ENCODE peak calls at places on chromosome 9, in four cellular contexts. One of them, this sample, is unnamed.
A peak's percentile ranks its signal among the peaks of the same experiment; 100 is the strongest.

GRCh38 chr9:21317956-21318923 is 13.1 kb upstream of the IFNA5 start:
- DNase-seq in SK-N-SH: peak; percentile 30
- DNase-seq in tibial nerve: peak; percentile 51
- DNase-seq in stomach: peak; percentile 45
- DNase-seq in this sample: no peak

GRCh38 chr9:14608521-14608920 is 84.7 kb downstream of the ZDHHC21 start:
- DNase-seq in SK-N-SH: no peak
- DNase-seq in tibial nerve: no peak
- DNase-seq in stomach: no peak
- DNase-seq in this sample: no peak

GRCh38 chr9:69250681-69251080 is 74.3 kb upstream of the ENTREP1 start:
- DNase-seq in SK-N-SH: no peak
- DNase-seq in tibial nerve: no peak
- DNase-seq in stomach: no peak
- DNase-seq in this sample: no peak

GRCh38 chr9:699396-699795 is 142.1 kb upstream of the DMRT1 start:
- DNase-seq in SK-N-SH: no peak
- DNase-seq in tibial nerve: no peak
- DNase-seq in stomach: no peak
- DNase-seq in this sample: no peak

GRCh38 chr9:28774433-28775029 is 1201.2 kb upstream of the C9orf72 start:
- DNase-seq in SK-N-SH: peak; percentile 34
- DNase-seq in tibial nerve: no peak
- DNase-seq in stomach: no peak
- DNase-seq in this sample: no peak

GRCh38 chr9:88344013-88344412 is 44.2 kb upstream of the SPIN1 start:
- DNase-seq in SK-N-SH: no peak
- DNase-seq in tibial nerve: no peak
- DNase-seq in stomach: no peak
- DNase-seq in this sample: no peak

GRCh38 chr9:92538541-92538940 is 2.8 kb upstream of the ECM2 start:
- DNase-seq in SK-N-SH: no peak
- DNase-seq in tibial nerve: no peak
- DNase-seq in stomach: no peak
- DNase-seq in this sample: no peak

GRCh38 chr9:89442501-89442978 is 55.4 kb downstream of the SEMA4D start:
- DNase-seq in SK-N-SH: no peak
- DNase-seq in tibial nerve: no peak
- DNase-seq in stomach: no peak
- DNase-seq in this sample: no peak

GRCh38 chr9:26537211-26537610 is 355.4 kb downstream of the CAAP1 start:
- DNase-seq in SK-N-SH: no peak
- DNase-seq in tibial nerve: no peak
- DNase-seq in stomach: no peak
- DNase-seq in this sample: no peak

GRCh38 chr9:26723486-26723885 is 169.1 kb downstream of the CAAP1 start:
- DNase-seq in SK-N-SH: no peak
- DNase-seq in tibial nerve: peak; percentile 22
- DNase-seq in stomach: no peak
- DNase-seq in this sample: peak; percentile 65

GRCh38 chr9:37953775-37954437 is 50.0 kb upstream of the SLC25A51 start:
- DNase-seq in SK-N-SH: no peak
- DNase-seq in tibial nerve: no peak
- DNase-seq in stomach: no peak
- DNase-seq in this sample: no peak

GRCh38 chr9:90996154-90996788 is 194.7 kb downstream of the SYK start:
- DNase-seq in SK-N-SH: no peak
- DNase-seq in tibial nerve: no peak
- DNase-seq in stomach: no peak
- DNase-seq in this sample: no peak
- H3K9me3 ChIP-seq in SK-N-SH: no peaks in the 10 kb centered on the region
- H3K9me3 ChIP-seq in tibial nerve: peaks cover 4% of the 10 kb centered on the region
- H3K9me3 ChIP-seq in stomach: no peaks in the 10 kb centered on the region
- H3K9me3 ChIP-seq in this sample: no peaks in the 10 kb centered on the region

DNA sequence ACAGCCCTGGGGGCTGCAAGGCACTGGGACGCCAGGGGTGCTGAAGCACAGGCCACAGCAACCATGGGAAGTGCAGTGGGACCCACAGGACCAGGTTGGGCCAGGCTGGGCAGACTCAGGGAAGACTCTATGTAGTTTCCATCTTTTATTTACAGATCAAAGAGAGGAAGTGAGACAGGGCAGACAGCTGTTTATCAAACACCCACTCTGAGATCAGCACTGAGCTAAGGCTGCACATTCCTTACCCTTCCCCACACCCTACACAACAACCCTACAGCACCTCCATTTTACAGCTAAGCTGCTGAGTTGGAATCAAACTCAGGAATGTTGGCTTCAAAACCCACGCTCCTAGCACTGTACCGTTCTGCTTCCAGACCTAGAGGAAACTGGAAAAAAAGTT is 19.8 kb downstream of the BARHL1 start:
- DNase-seq in SK-N-SH: no peak
- DNase-seq in tibial nerve: no peak
- DNase-seq in stomach: no peak
- DNase-seq in this sample: no peak
- H3K4me1 ChIP-seq in SK-N-SH: no peaks in the 10 kb centered on the region
- H3K4me1 ChIP-seq in tibial nerve: no peaks in the 10 kb centered on the region
- H3K4me1 ChIP-seq in stomach: no peaks in the 10 kb centered on the region
- H3K4me1 ChIP-seq in this sample: no peaks in the 10 kb centered on the region

DNA sequence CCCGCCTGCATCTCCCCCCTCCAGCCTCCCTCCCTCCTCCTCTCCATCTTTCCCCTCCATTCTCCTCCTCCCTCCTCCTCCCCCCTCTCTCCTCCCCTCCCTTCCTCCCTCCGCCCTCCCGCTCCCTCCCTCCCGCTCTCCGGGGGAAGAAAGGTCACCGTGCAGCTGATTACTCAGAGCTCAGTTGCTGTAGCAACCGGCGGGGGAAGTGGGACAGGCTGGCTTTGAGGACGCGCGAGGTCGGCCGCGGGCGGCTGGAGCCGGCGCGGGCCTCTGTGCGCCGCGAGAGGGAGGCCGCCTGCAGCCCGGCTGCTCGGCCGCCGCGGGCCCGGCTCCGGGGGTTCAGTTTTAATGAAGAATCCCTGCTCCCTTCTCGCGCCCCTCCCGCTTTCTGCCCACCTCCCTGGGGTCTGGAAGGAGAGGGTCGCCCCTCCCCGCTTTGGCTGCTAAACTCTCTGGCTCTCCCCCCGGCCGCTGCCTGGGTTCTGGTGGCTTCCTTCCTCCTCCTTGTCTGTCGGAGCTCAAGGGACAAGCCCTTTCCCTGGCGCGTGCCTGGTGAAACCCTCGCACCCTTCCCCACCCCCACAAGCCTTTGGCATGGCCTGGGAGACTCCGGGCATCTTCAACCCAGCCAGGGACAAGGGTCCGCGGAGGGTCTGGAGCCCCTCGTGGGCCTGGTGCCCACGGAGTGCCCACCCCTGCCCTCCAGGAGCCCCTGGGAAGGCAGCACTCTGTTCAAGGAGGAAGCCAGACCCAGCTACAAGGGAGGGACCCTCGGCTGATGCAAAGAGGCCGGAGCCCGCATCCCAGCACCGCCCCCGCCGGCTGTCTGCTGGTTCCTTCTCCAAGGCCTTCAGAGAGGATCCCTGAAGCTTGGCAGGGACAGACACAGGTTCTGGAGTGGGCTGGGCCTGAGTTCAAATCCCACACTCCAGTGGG is 160.3 kb downstream of the C9orf50 start:
- DNase-seq in SK-N-SH: peak; percentile 96
- DNase-seq in tibial nerve: peak; percentile 95
- DNase-seq in stomach: peak; percentile 97
- DNase-seq in this sample: peak; percentile 97
- TF ChIP-seq EP300 in SK-N-SH: peak; percentile 46
- TF ChIP-seq EP300 in tibial nerve: no peak
- TF ChIP-seq EP300 in stomach: no peak
- TF ChIP-seq EP300 in this sample: no peak

GRCh38 chr9:36492849-36493248 is 79.8 kb upstream of the MELK start:
- DNase-seq in SK-N-SH: no peak
- DNase-seq in tibial nerve: no peak
- DNase-seq in stomach: no peak
- DNase-seq in this sample: no peak
- H3K9me3 ChIP-seq in SK-N-SH: no peaks in the 10 kb centered on the region
- H3K9me3 ChIP-seq in tibial nerve: peaks cover 2% of the 10 kb centered on the region
- H3K9me3 ChIP-seq in stomach: no peaks in the 10 kb centered on the region
- H3K9me3 ChIP-seq in this sample: no peaks in the 10 kb centered on the region

GRCh38 chr9:33151007-33151557 is 16.1 kb downstream of the B4GALT1 start:
- DNase-seq in SK-N-SH: no peak
- DNase-seq in tibial nerve: peak; percentile 40
- DNase-seq in stomach: no peak
- DNase-seq in this sample: no peak
- H3K4me1 ChIP-seq in SK-N-SH: peaks cover 9% of the 10 kb centered on the region
- H3K4me1 ChIP-seq in tibial nerve: peaks cover 36% of the 10 kb centered on the region
- H3K4me1 ChIP-seq in stomach: peaks cover 29% of the 10 kb centered on the region
- H3K4me1 ChIP-seq in this sample: peaks cover 52% of the 10 kb centered on the region

GRCh38 chr9:36867241-36867640 is 166.8 kb downstream of the PAX5 start:
- DNase-seq in SK-N-SH: no peak
- DNase-seq in tibial nerve: no peak
- DNase-seq in stomach: no peak
- DNase-seq in this sample: no peak

GRCh38 chr9:36862206-36863145 is 171.6 kb downstream of the PAX5 start:
- DNase-seq in SK-N-SH: peak; percentile 80
- DNase-seq in tibial nerve: peak; percentile 15
- DNase-seq in stomach: peak; percentile 62
- DNase-seq in this sample: no peak

GRCh38 chr9:36866840-36867239 is 167.2 kb downstream of the PAX5 start:
- DNase-seq in SK-N-SH: peak; percentile 54
- DNase-seq in tibial nerve: no peak
- DNase-seq in stomach: no peak
- DNase-seq in this sample: no peak

GRCh38 chr9:36865731-36866635 is 168.1 kb downstream of the PAX5 start:
- DNase-seq in SK-N-SH: no peak
- DNase-seq in tibial nerve: no peak
- DNase-seq in stomach: no peak
- DNase-seq in this sample: no peak

GRCh38 chr9:36864491-36865410 is 169.3 kb downstream of the PAX5 start:
- DNase-seq in SK-N-SH: no peak
- DNase-seq in tibial nerve: no peak
- DNase-seq in stomach: no peak
- DNase-seq in this sample: no peak
- TF ChIP-seq EP300 in SK-N-SH: no peak
- TF ChIP-seq EP300 in tibial nerve: no peak
- TF ChIP-seq EP300 in stomach: no peak
- TF ChIP-seq EP300 in this sample: no peak

GRCh38 chr9:102631559-102631958 is 363.6 kb upstream of the CYLC2 start:
- DNase-seq in SK-N-SH: no peak
- DNase-seq in tibial nerve: no peak
- DNase-seq in stomach: no peak
- DNase-seq in this sample: no peak
- H3K9me3 ChIP-seq in SK-N-SH: peaks cover 6% of the 10 kb centered on the region
- H3K9me3 ChIP-seq in tibial nerve: peaks cover 19% of the 10 kb centered on the region
- H3K9me3 ChIP-seq in stomach: peaks cover 5% of the 10 kb centered on the region
- H3K9me3 ChIP-seq in this sample: no peaks in the 10 kb centered on the region

This sample was measured in suprapubic skin.